ENCODE peak calls at places on chromosomes 5 and 9, in four cellular contexts. One of them, this sample, is unnamed.

GRCh38 chr5:39114155-39114554 is 40.0 kb upstream of the RICTOR start:
- DNase-seq in HEK293T: no peak
- DNase-seq in A549: no peak
- DNase-seq in IMR-90: no peak
- DNase-seq in this sample: no peak

GRCh38 chr5:91957671-91958070 is 574.6 kb upstream of the ARRDC3 start:
- DNase-seq in A549: no peak
- DNase-seq in IMR-90: peak
- DNase-seq in HEK293T: no peak
- DNase-seq in this sample: no peak

GRCh38 chr9:134909511-134910105 is 8.1 kb downstream of the FCN1 start:
- DNase-seq in IMR-90: no peak
- DNase-seq in A549: no peak
- DNase-seq in HEK293T: no peak
- DNase-seq in this sample: no peak

GRCh38 chr9:21015122-21015815 is 16.2 kb downstream of the HACD4 start:
- DNase-seq in HEK293T: no peak
- DNase-seq in IMR-90: peak
- DNase-seq in A549: no peak
- DNase-seq in this sample: no peak

GRCh38 chr5:93886917-93887361 is 145.5 kb upstream of the POU5F2 start:
- DNase-seq in IMR-90: peak
- DNase-seq in HEK293T: no peak
- DNase-seq in A549: no peak
- DNase-seq in this sample: no peak

GRCh38 chr9:4241552-4241951 is 58.3 kb downstream of the GLIS3 start:
- DNase-seq in IMR-90: no peak
- DNase-seq in HEK293T: no peak
- DNase-seq in A549: no peak
- DNase-seq in this sample: no peak

GRCh38 chr9:134631881-134632280 is 9.7 kb upstream of the COL5A1 start:
- DNase-seq in HEK293T: no peak
- DNase-seq in A549: no peak
- DNase-seq in IMR-90: no peak
- DNase-seq in this sample: no peak

GRCh38 chr9:121754655-121755436 is 103.4 kb downstream of the DAB2IP start:
- DNase-seq in HEK293T: no peak
- DNase-seq in IMR-90: no peak
- DNase-seq in A549: no peak
- DNase-seq in this sample: no peak

GRCh38 chr9:95096807-95097206 is 220.7 kb downstream of the FANCC start:
- DNase-seq in IMR-90: no peak
- DNase-seq in A549: no peak
- DNase-seq in HEK293T: no peak
- DNase-seq in this sample: peak

GRCh38 chr9:21334603-21334968 is 618 bp downstream of the KLHL9 start:
- DNase-seq in A549: no peak
- DNase-seq in HEK293T: no peak
- DNase-seq in IMR-90: peak
- DNase-seq in this sample: peak

GRCh38 chr5:8756498-8757084 is 789.3 kb downstream of the SEMA5A start:
- DNase-seq in HEK293T: no peak
- DNase-seq in IMR-90: peak
- DNase-seq in A549: no peak
- DNase-seq in this sample: no peak

GRCh38 chr5:80230269-80230992 is 25.4 kb downstream of the SERINC5 start:
- DNase-seq in HEK293T: no peak
- DNase-seq in IMR-90: no peak
- DNase-seq in A549: no peak
- DNase-seq in this sample: peak

GRCh38 chr5:80231243-80231642 is 24.6 kb downstream of the SERINC5 start:
- DNase-seq in HEK293T: no peak
- DNase-seq in IMR-90: peak
- DNase-seq in A549: no peak
- DNase-seq in this sample: no peak

GRCh38 chr5:80227979-80228596 is 27.8 kb downstream of the SERINC5 start:
- DNase-seq in A549: no peak
- DNase-seq in IMR-90: no peak
- DNase-seq in HEK293T: no peak
- DNase-seq in this sample: no peak

GRCh38 chr5:80231693-80232092 is 24.2 kb downstream of the SERINC5 start:
- DNase-seq in IMR-90: no peak
- DNase-seq in A549: no peak
- DNase-seq in HEK293T: no peak
- DNase-seq in this sample: no peak

GRCh38 chr5:80229902-80230255 is 26.0 kb downstream of the SERINC5 start:
- DNase-seq in IMR-90: no peak
- DNase-seq in A549: no peak
- DNase-seq in HEK293T: no peak
- DNase-seq in this sample: no peak
- TF ChIP-seq BHLHE40 in IMR-90: no peak
- TF ChIP-seq BHLHE40 in A549: no peak
- TF ChIP-seq BHLHE40 in HEK293T: no peak
- TF ChIP-seq BHLHE40 in this sample: no peak

GRCh38 chr5:157343842-157344790 is 78.2 kb downstream of the CYFIP2 start:
- DNase-seq in A549: no peak
- DNase-seq in IMR-90: no peak
- DNase-seq in HEK293T: no peak
- DNase-seq in this sample: no peak

GRCh38 chr5:157339409-157339808 is 73.5 kb downstream of the CYFIP2 start:
- DNase-seq in HEK293T: no peak
- DNase-seq in A549: no peak
- DNase-seq in IMR-90: no peak
- DNase-seq in this sample: no peak

GRCh38 chr5:157345485-157345884 is 79.6 kb downstream of the CYFIP2 start:
- DNase-seq in HEK293T: no peak
- DNase-seq in A549: no peak
- DNase-seq in IMR-90: no peak
- DNase-seq in this sample: no peak

GRCh38 chr5:157345067-157345466 is 79.1 kb downstream of the CYFIP2 start:
- DNase-seq in IMR-90: no peak
- DNase-seq in A549: no peak
- DNase-seq in HEK293T: no peak
- DNase-seq in this sample: no peak

DNA sequence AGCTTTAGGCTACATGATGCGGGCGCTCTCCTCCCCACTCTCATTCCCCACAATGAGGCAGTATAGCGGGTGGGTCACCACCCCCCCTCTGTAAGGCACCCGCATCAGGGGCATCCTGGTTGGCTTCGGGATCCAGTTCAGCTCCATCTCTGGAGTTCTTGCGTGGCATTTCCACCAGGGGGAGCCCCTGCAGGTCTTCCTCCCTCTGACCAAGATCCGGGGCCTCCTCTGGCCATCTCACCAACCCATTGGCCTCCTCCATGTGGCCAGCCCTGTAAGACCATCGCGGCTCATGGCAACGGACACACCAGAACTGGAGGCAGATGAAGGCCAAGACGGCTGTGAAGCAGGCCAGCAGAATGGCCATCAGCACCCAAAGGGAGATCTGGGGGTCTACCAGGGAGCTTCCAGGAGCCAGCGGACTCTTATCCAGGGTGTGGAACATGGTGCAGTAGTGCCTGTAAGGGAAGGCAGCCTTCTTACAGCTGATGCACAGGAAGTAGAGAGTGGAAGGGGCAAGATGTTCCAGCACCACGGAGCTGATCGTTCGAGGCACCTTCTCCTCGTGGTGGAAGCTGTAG is 77.0 kb downstream of the CYFIP2 start:
- DNase-seq in A549: peak
- DNase-seq in HEK293T: peak
- DNase-seq in IMR-90: no peak
- DNase-seq in this sample: peak
- TF ChIP-seq BHLHE40 in A549: no peak
- TF ChIP-seq BHLHE40 in HEK293T: no peak
- TF ChIP-seq BHLHE40 in IMR-90: no peak
- TF ChIP-seq BHLHE40 in this sample: no peak

GRCh38 chr9:26892251-26893029 is at the start of gene CAAP1:
- DNase-seq in IMR-90: peak
- DNase-seq in HEK293T: peak
- DNase-seq in A549: peak
- DNase-seq in this sample: peak
- TF ChIP-seq BHLHE40 in IMR-90: peak
- TF ChIP-seq BHLHE40 in HEK293T: no peak
- TF ChIP-seq BHLHE40 in A549: no peak
- TF ChIP-seq BHLHE40 in this sample: peak

DNA sequence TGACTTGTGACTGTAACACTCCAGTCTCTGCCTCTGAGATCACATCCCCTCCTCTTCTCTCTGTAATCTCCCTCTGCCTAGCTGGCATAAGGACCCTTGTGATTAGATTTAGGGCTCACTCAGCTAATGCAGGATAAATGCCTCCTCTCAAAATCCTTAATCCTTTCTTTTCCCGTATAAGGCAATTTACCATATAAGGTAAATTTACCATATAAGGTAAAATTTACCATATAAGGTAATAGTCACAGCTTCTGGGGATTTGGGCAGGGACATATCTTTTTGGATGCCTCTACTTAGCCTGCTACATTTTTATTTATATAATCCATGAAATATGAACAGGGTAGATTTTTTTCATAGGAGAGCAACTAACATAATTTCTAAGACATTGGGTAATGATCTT is 318.0 kb upstream of the PUM3 start:
- DNase-seq in A549: no peak
- DNase-seq in HEK293T: no peak
- DNase-seq in IMR-90: no peak
- DNase-seq in this sample: no peak
- TF ChIP-seq BHLHE40 in A549: no peak
- TF ChIP-seq BHLHE40 in HEK293T: no peak
- TF ChIP-seq BHLHE40 in IMR-90: no peak
- TF ChIP-seq BHLHE40 in this sample: no peak

GRCh38 chr5:169088032-169088726 is 212.8 kb downstream of the SLIT3 start:
- DNase-seq in HEK293T: no peak
- DNase-seq in A549: no peak
- DNase-seq in IMR-90: no peak
- DNase-seq in this sample: no peak
- TF ChIP-seq BHLHE40 in HEK293T: no peak
- TF ChIP-seq BHLHE40 in A549: no peak
- TF ChIP-seq BHLHE40 in IMR-90: no peak
- TF ChIP-seq BHLHE40 in this sample: no peak

This sample was measured in HepG2.